ENCODE peak calls at places on chromosomes 5 and 9, in seven cellular contexts. G is Right ventricle myocardium inferior, J is right atrium auricular region, I is amygdala, T is H54, B is NCI-H2029 treated with DMSO at 0.1 percent for 48 hours, L is GOT3. E is an unnamed sample.

GRCh38 chr9:108002296-108003056 is 512.9 kb upstream of the KLF4 start:
- DNase-seq in G (no peak), J (no peak), I (no peak), T (no peak), B (peak; percentile 35), L (no peak), E (no peak)

GRCh38 chr5:32679218-32679617 is 31.9 kb upstream of the NPR3 start:
- DNase-seq in G (no peak), J (no peak), I (no peak), T (no peak), B (no peak), L (no peak), E (no peak)

GRCh38 chr9:134435527-134436355 is 109.5 kb downstream of the RXRA start:
- DNase-seq in G (no peak), J (no peak), I (no peak), T (no peak), B (no peak), L (no peak), E (no peak)

GRCh38 chr9:120928015-120928719 is 1.6 kb upstream of the TRAF1 start:
- DNase-seq in G (no peak), J (no peak), I (no peak), T (no peak), B (no peak), L (no peak), E (peak; percentile 83)

GRCh38 chr5:1113805-1114586 is 2.1 kb upstream of the SLC12A7 start:
- DNase-seq in G (no peak), J (no peak), I (no peak), T (no peak), B (no peak), L (no peak), E (no peak)

GRCh38 chr9:136023401-136024225 is 62.4 kb upstream of the UBAC1 start:
- DNase-seq in G (peak; percentile 88), J (no peak), I (no peak), T (no peak), B (no peak), L (no peak), E (peak; percentile 92)

GRCh38 chr9:107480386-107480789 is 9.2 kb downstream of the KLF4 start:
- DNase-seq in G (peak; percentile 72), J (peak; percentile 71), I (no peak), T (peak; percentile 54), B (no peak), L (no peak), E (no peak)

GRCh38 chr5:162657076-162657475 is 589.5 kb downstream of the GABRG2 start:
- DNase-seq in G (no peak), J (no peak), I (no peak), T (no peak), B (no peak), L (no peak), E (no peak)

GRCh38 chr5:83470920-83471404 is 582 bp upstream of the VCAN start:
- DNase-seq in G (no peak), J (no peak), I (no peak), T (no peak), B (no peak), L (no peak), E (no peak)

GRCh38 chr5:78360674-78361225 is 333 bp downstream of the SCAMP1 start:
- DNase-seq in G (no peak), J (no peak), I (peak; percentile 14), T (peak; percentile 21), B (no peak), L (no peak), E (peak; percentile 90)

GRCh38 chr5:113806823-113807222 is 293.3 kb downstream of the YTHDC2 start:
- DNase-seq in G (peak; percentile 31), J (peak; percentile 66), I (no peak), T (no peak), B (no peak), L (no peak), E (no peak)

GRCh38 chr9:37200572-37201005 is 80.2 kb downstream of the ZCCHC7 start:
- DNase-seq in G (no peak), J (no peak), I (no peak), T (no peak), B (no peak), L (no peak), E (no peak)

GRCh38 chr5:135174315-135175096 is 140.5 kb upstream of the PITX1 start:
- DNase-seq in G (no peak), J (peak; percentile 21), I (no peak), T (no peak), B (no peak), L (no peak), E (no peak)

GRCh38 chr5:121182788-121183490 is 668.7 kb upstream of the FTMT start:
- DNase-seq in G (no peak), J (no peak), I (no peak), T (no peak), B (no peak), L (no peak), E (no peak)

GRCh38 chr5:149824115-149824514 is 94.0 kb downstream of the PPARGC1B start:
- DNase-seq in G (peak; percentile 13), J (no peak), I (no peak), T (no peak), B (no peak), L (no peak), E (no peak)